ENCODE peak calls at places on chromosome 17, in seven cellular contexts. P is thoracic aorta; A is MG63; H is ureter; D is effector memory CD4-positive, alpha-beta T cell; V is CD4-positive, CD25-positive, alpha-beta regulatory T cell; F is T47D. C is an unnamed sample.

GRCh38 chr17:42050360-42051012 is at the start of gene C17orf113:
- DNase-seq in V (peak; percentile 35), A (peak; percentile 39), P (no peak), H (peak; percentile 58), D (peak; percentile 9), F (peak; percentile 75), C (no peak)

GRCh38 chr17:78294776-78295175 is 63.3 kb downstream of the TMEM235 start:
- DNase-seq in F (no peak), V (no peak), A (no peak), P (no peak), D (no peak), H (no peak), C (peak; percentile 65)

GRCh38 chr17:55677449-55677848 is 45.2 kb downstream of the TMEM100 start:
- DNase-seq in H (no peak), F (no peak), P (no peak), V (no peak), D (no peak), A (no peak), C (no peak)

GRCh38 chr17:82046903-82047302 is 4.7 kb downstream of the RFNG start:
- DNase-seq in P (no peak), D (no peak), A (no peak), H (no peak), V (no peak), F (no peak), C (no peak)

GRCh38 chr17:19769946-19770652 is 22.0 kb upstream of the ALDH3A1 start:
- DNase-seq in P (no peak), A (no peak), V (no peak), D (no peak), H (no peak), F (no peak), C (peak; percentile 98)

GRCh38 chr17:73516356-73516755 is 127.9 kb downstream of the SDK2 start:
- DNase-seq in F (no peak), A (no peak), P (no peak), H (no peak), V (no peak), D (no peak), C (no peak)

GRCh38 chr17:82297280-82297803 is 20.1 kb downstream of the CD7 start:
- DNase-seq in D (peak; percentile 90), H (peak; percentile 90), P (peak; percentile 67), F (no peak), A (peak; percentile 76), V (peak; percentile 82), C (peak; percentile 97)

GRCh38 chr17:802481-802880 is 20.3 kb downstream of the MRM3 start:
- DNase-seq in F (no peak), P (no peak), A (no peak), V (no peak), D (no peak), H (no peak), C (no peak)

GRCh38 chr17:33023790-33024189 is 32.1 kb downstream of the SPACA3 start:
- DNase-seq in A (no peak), D (no peak), V (no peak), H (no peak), F (no peak), P (no peak), C (no peak)

GRCh38 chr17:28963212-28963611 is 11.9 kb upstream of the PHF12 start:
- DNase-seq in V (no peak), A (no peak), H (no peak), P (no peak), D (no peak), F (no peak), C (peak; percentile 8)

GRCh38 chr17:82258555-82258954 is 14.9 kb downstream of the CSNK1D start:
- DNase-seq in A (no peak), D (no peak), V (no peak), F (no peak), H (no peak), P (no peak), C (no peak)